ENCODE peak calls at places on chromosomes 11 and 22, in four cellular contexts. One of them, this sample, is unnamed. For H3K4me1, the result is how much of the 10 kb centered on the place peaks cover.

GRCh38 chr11:96426356-96427103 is 36.7 kb downstream of the JRKL start:
- DNase-seq in stomach: no peak
- DNase-seq in adrenal gland: no peak
- DNase-seq in psoas muscle: no peak
- DNase-seq in this sample: peak

GRCh38 chr11:17906436-17906835 is 106.4 kb downstream of the SERGEF start:
- DNase-seq in psoas muscle: no peak
- DNase-seq in stomach: no peak
- DNase-seq in adrenal gland: no peak
- DNase-seq in this sample: peak

GRCh38 chr11:118054712-118055640 is 21.9 kb upstream of the TMPRSS4 start:
- DNase-seq in stomach: peak
- DNase-seq in psoas muscle: peak
- DNase-seq in adrenal gland: no peak
- DNase-seq in this sample: no peak

GRCh38 chr11:75422248-75423231 is 10.5 kb downstream of the KLHL35 start:
- DNase-seq in psoas muscle: peak
- DNase-seq in stomach: peak
- DNase-seq in adrenal gland: no peak
- DNase-seq in this sample: no peak

GRCh38 chr11:10909141-10909883 is 51.5 kb upstream of the ZBED5 start:
- DNase-seq in stomach: no peak
- DNase-seq in adrenal gland: no peak
- DNase-seq in psoas muscle: no peak
- DNase-seq in this sample: no peak

GRCh38 chr11:33605703-33606102 is 94.9 kb downstream of the C11orf91 start:
- DNase-seq in stomach: no peak
- DNase-seq in adrenal gland: no peak
- DNase-seq in psoas muscle: no peak
- DNase-seq in this sample: no peak

GRCh38 chr22:30208631-30209603 is 37.6 kb downstream of the LIF start:
- DNase-seq in psoas muscle: peak
- DNase-seq in stomach: peak
- DNase-seq in adrenal gland: peak
- DNase-seq in this sample: no peak

GRCh38 chr11:86151188-86152005 is 82.5 kb upstream of the PICALM start:
- DNase-seq in stomach: no peak
- DNase-seq in psoas muscle: no peak
- DNase-seq in adrenal gland: no peak
- DNase-seq in this sample: no peak

GRCh38 chr11:99424313-99425084 is 403.8 kb downstream of the CNTN5 start:
- DNase-seq in psoas muscle: peak
- DNase-seq in stomach: no peak
- DNase-seq in adrenal gland: no peak
- DNase-seq in this sample: no peak

GRCh38 chr11:9784602-9785315 is 120.9 kb downstream of the SWAP70 start:
- DNase-seq in adrenal gland: no peak
- DNase-seq in psoas muscle: no peak
- DNase-seq in stomach: no peak
- DNase-seq in this sample: no peak

GRCh38 chr11:45798793-45799441 is 6.0 kb upstream of the SLC35C1 start:
- DNase-seq in stomach: peak
- DNase-seq in psoas muscle: no peak
- DNase-seq in adrenal gland: no peak
- DNase-seq in this sample: no peak

GRCh38 chr11:128153697-128154048 is 433.7 kb downstream of the ETS1 start:
- DNase-seq in adrenal gland: no peak
- DNase-seq in stomach: no peak
- DNase-seq in psoas muscle: no peak
- DNase-seq in this sample: no peak

GRCh38 chr22:44901301-44901700 is 108.5 kb downstream of the PHF21B start:
- DNase-seq in stomach: no peak
- DNase-seq in adrenal gland: no peak
- DNase-seq in psoas muscle: no peak
- DNase-seq in this sample: no peak

GRCh38 chr22:27624042-27624441 is 177.5 kb downstream of the MN1 start:
- DNase-seq in psoas muscle: no peak
- DNase-seq in stomach: no peak
- DNase-seq in adrenal gland: no peak
- DNase-seq in this sample: no peak

GRCh38 chr11:61947486-61948210 is 2.5 kb upstream of the BEST1 start:
- DNase-seq in psoas muscle: peak
- DNase-seq in stomach: peak
- DNase-seq in adrenal gland: peak
- DNase-seq in this sample: peak

GRCh38 chr11:108901359-108901758 is 236.5 kb downstream of the DDX10 start:
- DNase-seq in adrenal gland: no peak
- DNase-seq in psoas muscle: no peak
- DNase-seq in stomach: no peak
- DNase-seq in this sample: no peak

GRCh38 chr22:48761546-48761945 is 1066.1 kb downstream of the BRD1 start:
- DNase-seq in psoas muscle: no peak
- DNase-seq in adrenal gland: no peak
- DNase-seq in stomach: peak
- DNase-seq in this sample: no peak

DNA sequence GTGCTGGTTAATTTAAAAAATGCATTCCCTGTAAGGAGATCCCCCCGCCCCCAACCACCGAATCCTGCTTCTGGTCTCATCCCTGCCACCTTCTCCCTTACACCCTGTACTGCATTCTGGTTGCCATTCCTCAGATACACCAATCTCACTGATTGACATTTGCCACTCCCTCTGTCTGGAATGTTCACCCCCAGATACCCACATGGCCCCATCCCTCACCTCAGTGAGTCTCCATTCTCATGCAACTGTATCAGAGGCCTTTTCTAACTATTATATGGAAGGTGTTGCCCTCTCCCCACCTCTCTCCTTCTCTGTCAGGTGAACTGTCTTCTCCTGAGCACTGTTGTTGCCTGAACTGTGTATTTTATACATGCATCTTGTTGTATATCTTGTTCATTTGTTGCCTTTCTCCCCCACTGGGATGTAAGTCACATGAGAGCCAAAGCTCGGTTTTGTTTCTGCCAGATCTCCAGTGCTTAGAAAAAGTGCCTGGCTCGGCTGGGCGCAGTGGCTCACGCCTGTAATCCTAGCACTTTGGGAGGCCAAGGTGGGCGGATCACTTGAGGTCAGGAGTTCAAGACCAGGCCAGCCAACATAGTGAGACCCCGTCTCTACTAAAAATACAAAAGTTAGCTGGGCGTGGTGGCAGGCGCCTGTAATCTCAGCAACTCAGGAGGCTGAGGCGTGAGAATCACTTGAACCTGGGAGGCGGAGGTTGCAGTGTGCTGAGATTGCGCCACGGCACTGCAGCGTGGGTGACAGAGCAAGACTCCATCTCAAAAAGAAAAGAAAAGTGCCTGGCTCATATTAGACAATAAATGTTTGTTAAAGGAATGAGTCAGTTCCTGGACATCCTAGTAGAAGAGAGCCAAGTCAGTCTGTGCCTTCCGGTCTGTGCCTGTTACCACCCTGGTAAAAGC is 61.0 kb downstream of the TNRC6B start:
- DNase-seq in psoas muscle: no peak
- DNase-seq in stomach: peak
- DNase-seq in adrenal gland: peak
- DNase-seq in this sample: no peak
- H3K4me1 ChIP-seq in psoas muscle: half or more
- H3K4me1 ChIP-seq in stomach: under half
- H3K4me1 ChIP-seq in adrenal gland: under half
- H3K4me1 ChIP-seq in this sample: under half

DNA sequence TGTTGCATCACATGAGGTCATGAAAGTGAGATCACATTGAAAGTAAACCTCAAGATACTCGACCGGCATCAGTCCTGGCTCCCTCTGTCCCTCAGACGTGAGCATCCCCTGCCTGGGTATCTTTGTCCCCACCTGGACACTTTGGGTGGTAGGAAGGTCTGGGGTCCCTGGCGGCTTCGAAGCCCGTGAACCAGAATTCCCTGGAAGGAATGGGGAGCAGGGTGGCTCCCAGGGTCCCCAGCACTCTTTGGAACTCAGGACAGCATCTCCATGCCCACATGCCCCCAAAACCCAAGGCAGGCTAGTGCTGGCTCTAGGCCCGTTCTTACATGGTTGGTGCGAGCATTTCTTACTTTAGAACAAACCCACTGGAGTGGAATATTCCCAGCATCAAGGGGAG is 7.5 kb downstream of the DERL3 start:
- DNase-seq in adrenal gland: no peak
- DNase-seq in stomach: no peak
- DNase-seq in psoas muscle: peak
- DNase-seq in this sample: no peak
- H3K4me1 ChIP-seq in adrenal gland: under half
- H3K4me1 ChIP-seq in stomach: under half
- H3K4me1 ChIP-seq in psoas muscle: half or more
- H3K4me1 ChIP-seq in this sample: under half

GRCh38 chr22:50298266-50298637 is 9.2 kb downstream of the PLXNB2 start:
- DNase-seq in psoas muscle: no peak
- DNase-seq in stomach: no peak
- DNase-seq in adrenal gland: no peak
- DNase-seq in this sample: no peak

GRCh38 chr22:50299724-50300619 is 7.5 kb downstream of the PLXNB2 start:
- DNase-seq in adrenal gland: no peak
- DNase-seq in stomach: peak
- DNase-seq in psoas muscle: no peak
- DNase-seq in this sample: no peak

GRCh38 chr22:50298937-50299656 is 8.3 kb downstream of the PLXNB2 start:
- DNase-seq in stomach: peak
- DNase-seq in adrenal gland: no peak
- DNase-seq in psoas muscle: no peak
- DNase-seq in this sample: no peak

GRCh38 chr22:50296658-50297490 is 10.6 kb downstream of the PLXNB2 start:
- DNase-seq in adrenal gland: no peak
- DNase-seq in stomach: no peak
- DNase-seq in psoas muscle: no peak
- DNase-seq in this sample: no peak

DNA sequence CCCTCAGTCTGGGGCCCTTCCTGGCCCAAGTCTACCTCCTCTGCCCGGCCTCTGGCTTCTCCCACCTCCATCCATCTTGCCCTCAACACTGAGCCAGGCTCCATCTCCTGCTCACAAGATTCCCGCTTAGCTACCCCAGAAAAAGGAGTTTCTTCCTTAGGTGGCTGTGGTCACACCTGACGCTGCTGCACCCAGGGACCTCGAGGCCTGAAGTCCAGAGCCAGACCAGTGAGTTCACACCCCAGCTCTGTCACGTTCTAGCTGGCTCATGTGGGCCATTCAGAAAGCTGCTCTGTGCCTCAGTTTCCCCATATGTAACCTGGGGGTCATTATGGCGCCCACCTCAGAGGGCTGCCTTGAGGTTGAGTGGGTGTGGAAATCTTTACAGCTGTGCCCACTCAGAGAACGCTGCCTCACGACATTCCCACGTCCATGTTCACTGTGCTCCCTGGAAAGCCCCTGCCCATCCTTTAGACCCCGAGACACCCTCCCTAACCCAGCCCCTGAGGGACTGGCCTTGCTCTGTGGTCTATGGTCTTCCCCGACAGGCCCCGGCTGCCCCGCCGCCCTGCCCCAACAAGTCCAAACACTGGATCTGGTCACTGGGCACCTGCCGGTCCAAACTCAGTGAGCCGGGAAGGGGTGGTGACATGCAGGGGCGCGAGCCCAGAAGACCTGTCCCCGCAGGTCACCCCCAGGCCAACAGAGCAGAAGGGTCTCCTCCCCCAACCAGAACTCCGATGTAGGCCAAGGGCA is 9.8 kb downstream of the PLXNB2 start:
- DNase-seq in psoas muscle: no peak
- DNase-seq in stomach: no peak
- DNase-seq in adrenal gland: no peak
- DNase-seq in this sample: no peak
- H3K4me1 ChIP-seq in psoas muscle: under half
- H3K4me1 ChIP-seq in stomach: half or more
- H3K4me1 ChIP-seq in adrenal gland: half or more
- H3K4me1 ChIP-seq in this sample: under half

GRCh38 chr11:1482581-1483444 is 3.8 kb downstream of the MOB2 start:
- DNase-seq in psoas muscle: peak
- DNase-seq in adrenal gland: no peak
- DNase-seq in stomach: peak
- DNase-seq in this sample: no peak

GRCh38 chr11:1484716-1485503 is 1.7 kb downstream of the MOB2 start:
- DNase-seq in psoas muscle: peak
- DNase-seq in adrenal gland: no peak
- DNase-seq in stomach: no peak
- DNase-seq in this sample: no peak

GRCh38 chr11:1484061-1484671 is 2.4 kb downstream of the MOB2 start:
- DNase-seq in adrenal gland: no peak
- DNase-seq in stomach: no peak
- DNase-seq in psoas muscle: peak
- DNase-seq in this sample: no peak

GRCh38 chr11:1481861-1482441 is 4.6 kb downstream of the MOB2 start:
- DNase-seq in adrenal gland: no peak
- DNase-seq in psoas muscle: peak
- DNase-seq in stomach: no peak
- DNase-seq in this sample: no peak

DNA sequence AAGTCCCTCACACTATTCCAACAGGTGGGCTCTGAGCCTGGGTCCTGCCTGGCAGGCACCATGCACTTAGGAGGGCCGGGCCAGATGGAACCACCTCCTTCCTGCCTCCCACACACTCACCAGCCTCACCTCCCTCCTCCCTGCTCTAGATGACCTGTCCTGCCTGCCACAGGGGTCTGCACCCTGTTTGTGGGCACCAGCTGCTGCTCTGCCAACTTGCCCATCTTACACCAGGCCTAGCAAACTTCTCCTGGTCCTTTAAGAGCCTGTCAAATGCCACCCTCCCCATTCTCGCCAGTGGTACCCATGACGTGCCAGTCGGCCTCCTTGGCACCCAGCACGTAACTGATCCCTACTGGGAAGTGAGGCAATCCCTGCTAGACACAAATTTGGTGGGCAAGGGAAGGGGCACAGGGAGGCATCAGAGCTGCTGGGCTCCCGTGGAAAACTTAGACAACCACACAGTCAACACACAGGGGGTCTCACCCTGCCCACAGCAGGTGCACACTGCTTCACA is 3.1 kb downstream of the MOB2 start:
- DNase-seq in stomach: no peak
- DNase-seq in psoas muscle: peak
- DNase-seq in adrenal gland: no peak
- DNase-seq in this sample: no peak
- H3K4me1 ChIP-seq in stomach: half or more
- H3K4me1 ChIP-seq in psoas muscle: half or more
- H3K4me1 ChIP-seq in adrenal gland: under half
- H3K4me1 ChIP-seq in this sample: under half

DNA sequence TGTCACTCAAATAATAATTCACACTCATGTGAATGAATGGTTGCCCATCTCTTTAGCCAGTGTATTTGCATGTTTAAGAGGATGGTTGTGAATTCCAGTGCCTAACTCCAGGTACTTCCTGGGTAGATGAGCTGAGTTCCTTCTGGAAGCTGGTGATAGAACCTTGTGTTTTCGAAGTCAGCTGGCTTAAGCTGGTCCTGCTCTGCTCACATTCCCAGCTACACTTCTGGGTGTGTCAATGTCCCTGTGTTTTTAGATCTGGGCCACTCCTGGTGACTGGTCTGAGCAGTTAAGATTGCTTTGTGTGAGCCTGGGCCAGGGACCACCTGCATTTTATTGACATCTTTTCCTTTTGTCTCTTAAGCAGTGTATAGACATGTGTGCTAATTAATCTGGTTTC is 10.6 kb downstream of the TEAD1 start:
- DNase-seq in stomach: peak
- DNase-seq in adrenal gland: no peak
- DNase-seq in psoas muscle: no peak
- DNase-seq in this sample: no peak
- H3K4me1 ChIP-seq in stomach: half or more
- H3K4me1 ChIP-seq in adrenal gland: under half
- H3K4me1 ChIP-seq in psoas muscle: half or more
- H3K4me1 ChIP-seq in this sample: under half

This sample was measured in iPS DF 6.9.